ENCODE peak calls at places on chromosomes 16 and 17, in six cellular contexts. Q is H1, H is GM23248, U is neural progenitor cell, J is fibroblast of lung, G is A549. S is an unnamed sample.
A peak's percentile ranks its signal among the peaks of the same experiment; 100 is the strongest.

GRCh38 chr16:73024571-73025105 is 23.3 kb downstream of the ZFHX3 start:
- DNase-seq in Q (no peak), H (no peak), U (no peak), J (no peak), G (no peak), S (no peak)

GRCh38 chr16:13110124-13110796 is 208.9 kb downstream of the SHISA9 start:
- DNase-seq in Q (no peak), H (no peak), U (peak; percentile 56), J (no peak), G (peak; percentile 54), S (peak; percentile 63)

GRCh38 chr17:41284546-41284945 is 9.0 kb downstream of the KRTAP9-7 start:
- DNase-seq in Q (no peak), H (no peak), U (no peak), J (no peak), G (no peak), S (no peak)

GRCh38 chr17:73513426-73513825 is 130.8 kb downstream of the SDK2 start:
- DNase-seq in Q (no peak), H (no peak), U (peak; percentile 45), J (no peak), G (no peak), S (no peak)

GRCh38 chr17:82898976-82899514 is 59.2 kb upstream of the ZNF750 start:
- DNase-seq in Q (no peak), H (no peak), U (no peak), J (no peak), G (no peak), S (no peak)

GRCh38 chr16:49378816-49379215 is 5.2 kb downstream of the C16orf78 start:
- DNase-seq in Q (no peak), H (no peak), U (no peak), J (no peak), G (no peak), S (no peak)

GRCh38 chr17:57948169-57948554 is 7.0 kb downstream of the CUEDC1 start:
- DNase-seq in Q (no peak), H (peak; percentile 44), U (no peak), J (no peak), G (no peak), S (no peak)

GRCh38 chr17:78661092-78661770 is 84.0 kb upstream of the DNAH17 start:
- DNase-seq in Q (no peak), H (no peak), U (no peak), J (no peak), G (peak; percentile 85), S (no peak)

GRCh38 chr16:13982446-13982845 is 62.5 kb downstream of the ERCC4 start:
- DNase-seq in Q (peak; percentile 29), H (no peak), U (no peak), J (no peak), G (no peak), S (no peak)

GRCh38 chr17:13374203-13375143 is 227.3 kb downstream of the HS3ST3A1 start:
- DNase-seq in Q (no peak), H (no peak), U (no peak), J (no peak), G (no peak), S (no peak)

GRCh38 chr17:12415031-12415430 is 250.7 kb upstream of the MYOCD start:
- DNase-seq in Q (no peak), H (peak; percentile 43), U (no peak), J (peak; percentile 54), G (peak; percentile 70), S (no peak)

GRCh38 chr17:59377410-59377809 is 46.0 kb downstream of the YPEL2 start:
- DNase-seq in Q (no peak), H (peak; percentile 55), U (no peak), J (peak; percentile 21), G (no peak), S (no peak)

GRCh38 chr17:29625037-29625750 is 2.5 kb upstream of the CORO6 start:
- DNase-seq in Q (no peak), H (peak; percentile 91), U (peak; percentile 39), J (peak; percentile 63), G (peak; percentile 73), S (no peak)

GRCh38 chr16:50273888-50274770 is 7.8 kb downstream of the ADCY7 start:
- DNase-seq in Q (no peak), H (no peak), U (no peak), J (no peak), G (no peak), S (no peak)

GRCh38 chr17:77423589-77424451 is 283.1 kb downstream of the SEC14L1 start:
- DNase-seq in Q (no peak), H (peak; percentile 97), U (no peak), J (peak; percentile 99), G (peak; percentile 68), S (no peak)

GRCh38 chr17:34413443-34414076 is 50.5 kb upstream of the CCL1 start:
- DNase-seq in Q (no peak), H (no peak), U (no peak), J (no peak), G (no peak), S (no peak)

GRCh38 chr17:60506312-60506711 is 19.7 kb downstream of the APPBP2 start:
- DNase-seq in Q (no peak), H (peak; percentile 83), U (no peak), J (peak; percentile 66), G (peak; percentile 50), S (no peak)

GRCh38 chr17:42165751-42166150 is 11.0 kb upstream of the RAB5C start:
- DNase-seq in Q (no peak), H (no peak), U (no peak), J (no peak), G (no peak), S (no peak)

GRCh38 chr16:29825145-29826044 is 5.1 kb downstream of the MVP start:
- DNase-seq in Q (no peak), H (peak; percentile 89), U (peak; percentile 41), J (peak; percentile 90), G (peak; percentile 78), S (no peak)

GRCh38 chr16:81315271-81316175 is 761 bp downstream of the GAN start:
- DNase-seq in Q (peak; percentile 62), H (peak; percentile 88), U (peak; percentile 45), J (peak; percentile 43), G (peak; percentile 34), S (peak; percentile 23)

GRCh38 chr16:85222151-85222863 is 110.0 kb upstream of the CIBAR2 start:
- DNase-seq in Q (no peak), H (no peak), U (peak; percentile 91), J (peak; percentile 24), G (no peak), S (peak; percentile 71)

GRCh38 chr17:43406676-43407645 is 8.2 kb downstream of the ARL4D start:
- DNase-seq in Q (no peak), H (peak; percentile 77), U (no peak), J (peak; percentile 65), G (peak; percentile 72), S (no peak)

GRCh38 chr17:21186399-21187187 is 27.4 kb downstream of the TMEM11 start:
- DNase-seq in Q (no peak), H (no peak), U (no peak), J (no peak), G (no peak), S (no peak)

GRCh38 chr16:54305066-54305465 is 18.5 kb upstream of the IRX3 start:
- DNase-seq in Q (no peak), H (no peak), U (no peak), J (no peak), G (no peak), S (no peak)

GRCh38 chr17:63697341-63698286 is 2.3 kb downstream of the LIMD2 start:
- DNase-seq in Q (peak; percentile 82), H (peak; percentile 61), U (peak; percentile 28), J (no peak), G (peak; percentile 69), S (no peak)

GRCh38 chr17:59296190-59296589 is 35.3 kb upstream of the YPEL2 start:
- DNase-seq in Q (no peak), H (no peak), U (peak; percentile 15), J (no peak), G (no peak), S (no peak)

GRCh38 chr17:36650096-36650764 is 48.8 kb downstream of the MRM1 start:
- DNase-seq in Q (no peak), H (no peak), U (peak; percentile 39), J (no peak), G (no peak), S (no peak)

GRCh38 chr16:88466949-88467348 is 13.9 kb downstream of the ZFPM1 start:
- DNase-seq in Q (no peak), H (no peak), U (no peak), J (no peak), G (no peak), S (no peak)
- H3K4me2 ChIP-seq in Q (no peak overlapping the region), H (no peak overlapping the region), U (no peak overlapping the region), J (no peak overlapping the region), G (no peak overlapping the region), S (no peak overlapping the region)

DNA sequence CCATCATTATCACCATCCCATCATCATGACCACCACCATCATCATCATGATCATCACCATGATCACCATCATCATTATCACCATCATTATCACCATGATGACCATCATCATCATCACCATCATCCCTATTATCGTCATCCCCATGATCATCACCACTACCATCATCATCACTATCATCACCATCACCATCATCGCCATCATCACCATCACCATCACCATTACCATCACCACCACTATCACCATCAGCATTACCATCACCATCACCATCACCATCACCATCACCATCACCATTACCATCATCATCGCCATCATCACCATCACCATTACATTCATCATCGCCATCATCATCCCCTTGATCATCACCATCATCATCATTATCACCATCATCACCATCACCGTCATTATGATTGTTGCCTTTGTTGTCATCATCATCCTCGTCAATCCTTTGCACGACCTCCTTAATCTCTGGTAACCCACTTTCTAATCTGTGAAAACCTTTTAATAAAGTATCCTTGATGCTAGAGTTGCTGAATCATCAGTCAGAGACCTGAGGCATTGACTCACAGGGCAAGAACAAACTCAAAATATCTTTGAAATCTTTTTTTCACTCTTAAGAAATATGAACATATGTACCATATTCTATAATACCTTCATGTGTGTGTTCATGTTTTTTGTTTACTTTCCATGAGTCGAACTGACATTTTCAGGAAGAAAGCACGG is 116.3 kb upstream of the FOXF1 start:
- DNase-seq in Q (no peak), H (no peak), U (no peak), J (no peak), G (no peak), S (no peak)
- H3K4me2 ChIP-seq in Q (no peak overlapping the region), H (no peak overlapping the region), U (no peak overlapping the region), J (no peak overlapping the region), G (no peak overlapping the region), S (no peak overlapping the region)

GRCh38 chr16:68285683-68286082 is 21.4 kb downstream of the SLC7A6 start:
- DNase-seq in Q (no peak), H (no peak), U (no peak), J (no peak), G (no peak), S (no peak)
- H3K4me2 ChIP-seq in Q (no peak overlapping the region), H (no peak overlapping the region), U (no peak overlapping the region), J (no peak overlapping the region), G (no peak overlapping the region), S (no peak overlapping the region)

GRCh38 chr17:3875317-3875716 is 17.5 kb downstream of the CAMKK1 start:
- DNase-seq in Q (no peak), H (no peak), U (no peak), J (no peak), G (no peak), S (no peak)

GRCh38 chr17:3867106-3867505 is 21.1 kb upstream of the NCBP3 start:
- DNase-seq in Q (no peak), H (no peak), U (no peak), J (no peak), G (no peak), S (no peak)

GRCh38 chr17:3867606-3868005 is 21.6 kb upstream of the NCBP3 start:
- DNase-seq in Q (no peak), H (no peak), U (no peak), J (no peak), G (no peak), S (no peak)

GRCh38 chr17:3873862-3874261 is 19.0 kb downstream of the CAMKK1 start:
- DNase-seq in Q (no peak), H (no peak), U (no peak), J (no peak), G (no peak), S (no peak)

GRCh38 chr17:3870871-3871306 is 22.0 kb downstream of the CAMKK1 start:
- DNase-seq in Q (no peak), H (no peak), U (no peak), J (peak; percentile 46), G (no peak), S (no peak)
- H3K4me2 ChIP-seq in Q (no peak overlapping the region), H (no peak overlapping the region), U (no peak overlapping the region), J (no peak overlapping the region), G (no peak overlapping the region), S (no peak overlapping the region)